ENCODE peak calls at places on chromosomes 7 and 10, in four cellular contexts. Z, R, V and K are unnamed samples.

GRCh38 chr7:159032753-159033472 is 111.8 kb downstream of the VIPR2 start:
- DNase-seq in R (no peak), Z (no peak), V (no peak), K (no peak)

GRCh38 chr7:69577221-69577620 is 21.1 kb upstream of the AUTS2 start:
- DNase-seq in V (no peak), R (no peak), Z (no peak), K (no peak)

GRCh38 chr7:94228223-94228622 is 166.5 kb upstream of the COL1A2 start:
- DNase-seq in R (no peak), V (no peak), Z (no peak), K (no peak)

GRCh38 chr7:29563590-29564454 is at the start of gene PRR15:
- DNase-seq in R (no peak), V (peak), Z (peak), K (peak)

GRCh38 chr7:71239517-71239916 is 107.6 kb downstream of the GALNT17 start:
- DNase-seq in Z (no peak), R (no peak), V (peak), K (no peak)

GRCh38 chr7:88092676-88092999 is 127.2 kb downstream of the SRI start:
- DNase-seq in V (no peak), R (no peak), Z (no peak), K (no peak)

GRCh38 chr10:23656735-23657134 is 217.9 kb downstream of the OTUD1 start:
- DNase-seq in V (no peak), Z (no peak), R (no peak), K (no peak)

GRCh38 chr7:64885520-64886240 is 17.4 kb upstream of the ZNF273 start:
- DNase-seq in Z (no peak), V (no peak), R (no peak), K (no peak)

GRCh38 chr7:36749282-36749960 is 25.1 kb upstream of the AOAH start:
- DNase-seq in Z (no peak), R (no peak), V (no peak), K (no peak)

GRCh38 chr7:74449809-74450397 is 3.8 kb upstream of the GTF2IRD1 start:
- DNase-seq in Z (peak), R (peak), V (peak), K (peak)

GRCh38 chr7:35777121-35777520 is 23.7 kb upstream of the SEPTIN7 start:
- DNase-seq in V (no peak), Z (no peak), R (no peak), K (no peak)

GRCh38 chr7:101882595-101883564 is 65.5 kb downstream of the CUX1 start:
- DNase-seq in V (peak), Z (no peak), R (no peak), K (no peak)

GRCh38 chr10:27744478-27745379 is 890 bp downstream of the MKX start:
- DNase-seq in Z (peak), R (no peak), V (peak), K (peak)

GRCh38 chr7:1666779-1667565 is 3.1 kb upstream of the ELFN1 start:
- DNase-seq in R (no peak), Z (no peak), V (peak), K (peak)

GRCh38 chr10:47287365-47287802 is 12.6 kb upstream of the GDF10 start:
- DNase-seq in V (no peak), Z (no peak), R (no peak), K (no peak)

GRCh38 chr7:12303096-12303495 is 92.0 kb downstream of the TMEM106B start:
- DNase-seq in R (no peak), Z (no peak), V (no peak), K (no peak)

GRCh38 chr10:131000244-131000643 is 311.3 kb downstream of the TCERG1L start:
- DNase-seq in R (no peak), V (no peak), Z (no peak), K (no peak)

GRCh38 chr10:5596611-5597341 is 69.6 kb downstream of the ASB13 start:
- DNase-seq in V (no peak), Z (no peak), R (no peak), K (no peak)

GRCh38 chr7:51428226-51428887 is 111.7 kb upstream of the COBL start:
- DNase-seq in R (no peak), Z (no peak), V (no peak), K (no peak)

GRCh38 chr10:75226656-75227055 is 9.1 kb downstream of the COMTD1 start:
- DNase-seq in V (no peak), Z (no peak), R (no peak), K (peak)

GRCh38 chr7:74280985-74281384 is 8.2 kb upstream of the CLIP2 start:
- DNase-seq in R (no peak), Z (no peak), V (no peak), K (no peak)

GRCh38 chr10:74589226-74589673 is 237.2 kb upstream of the KAT6B start:
- DNase-seq in R (peak), Z (peak), V (peak), K (peak)

GRCh38 chr10:103086799-103087198 is 106.3 kb downstream of the NT5C2 start:
- DNase-seq in V (no peak), R (no peak), Z (no peak), K (no peak)

GRCh38 chr10:75397571-75397921 is 4.0 kb downstream of the ZNF503 start:
- DNase-seq in R (no peak), V (peak), Z (no peak), K (no peak)

GRCh38 chr7:157907998-157908782 is 571.4 kb downstream of the DNAJB6 start:
- DNase-seq in V (no peak), Z (no peak), R (no peak), K (no peak)